ENCODE peak calls at places on chromosomes 6 and 20, in eight cellular contexts. F, H, K, S, P, G, X and M are unnamed samples.

GRCh38 chr6:40322336-40322735 is 264.8 kb downstream of the LRFN2 start:
- DNase-seq in F (no peak), H (no peak), K (no peak), S (no peak), P (no peak), G (no peak), X (no peak), M (no peak)

GRCh38 chr6:104095661-104096416 is 763.9 kb downstream of the HACE1 start:
- DNase-seq in F (no peak), H (no peak), K (no peak), S (no peak), P (no peak), G (no peak), X (no peak), M (no peak)

GRCh38 chr6:139778113-139778512 is 403.7 kb upstream of the CITED2 start:
- DNase-seq in F (no peak), H (no peak), K (no peak), S (no peak), P (no peak), G (no peak), X (no peak), M (no peak)

GRCh38 chr6:70124882-70125535 is 177.9 kb downstream of the COL9A1 start:
- DNase-seq in F (no peak), H (no peak), K (peak), S (no peak), P (no peak), G (no peak), X (peak), M (peak)

GRCh38 chr6:31738048-31738979 is 1.5 kb upstream of the MSH5 start:
- DNase-seq in F (peak), H (peak), K (peak), S (peak), P (no peak), G (no peak), X (peak), M (peak)

GRCh38 chr20:31897541-31897940 is 27.1 kb downstream of the TTLL9 start:
- DNase-seq in F (no peak), H (no peak), K (no peak), S (no peak), P (no peak), G (no peak), X (no peak), M (no peak)

GRCh38 chr20:4325548-4326187 is 310.3 kb upstream of the RNF24 start:
- DNase-seq in F (no peak), H (no peak), K (no peak), S (no peak), P (no peak), G (peak), X (no peak), M (no peak)

GRCh38 chr6:147390909-147391536 is 117.5 kb upstream of the SAMD5 start:
- DNase-seq in F (peak), H (no peak), K (peak), S (no peak), P (no peak), G (no peak), X (peak), M (peak)

GRCh38 chr6:85111481-85112001 is 338.3 kb upstream of the NT5E start:
- DNase-seq in F (no peak), H (no peak), K (no peak), S (no peak), P (no peak), G (peak), X (no peak), M (no peak)

GRCh38 chr6:149056777-149057463 is 260.6 kb upstream of the TAB2 start:
- DNase-seq in F (no peak), H (no peak), K (no peak), S (no peak), P (no peak), G (no peak), X (no peak), M (no peak)

GRCh38 chr20:47334022-47334551 is 22.4 kb downstream of the ZMYND8 start:
- DNase-seq in F (no peak), H (no peak), K (peak), S (peak), P (no peak), G (no peak), X (peak), M (peak)